ENCODE peak calls at places on chromosomes 7 and 10, in six cellular contexts. W, K, R, F, M and O are unnamed samples.
A peak's percentile ranks its signal among the peaks of the same experiment; 100 is the strongest.

GRCh38 chr7:30556854-30557644 is 37.6 kb upstream of the GARS1 start:
- DNase-seq in W (no peak), K (no peak), R (peak; percentile 22), F (no peak), M (peak; percentile 14), O (no peak)

GRCh38 chr10:28965937-28966336 is 288.6 kb downstream of the BAMBI start:
- DNase-seq in W (no peak), K (no peak), R (no peak), F (no peak), M (no peak), O (no peak)

GRCh38 chr7:37342665-37343471 is 105.8 kb downstream of the ELMO1 start:
- DNase-seq in W (peak; percentile 85), K (no peak), R (peak; percentile 39), F (no peak), M (no peak), O (no peak)

GRCh38 chr10:58453098-58453497 is 59.6 kb upstream of the BICC1 start:
- DNase-seq in W (no peak), K (no peak), R (peak; percentile 24), F (no peak), M (no peak), O (no peak)

GRCh38 chr7:101093907-101094306 is 8.6 kb downstream of the TRIM56 start:
- DNase-seq in W (no peak), K (peak; percentile 38), R (no peak), F (no peak), M (peak; percentile 97), O (peak; percentile 44)

GRCh38 chr10:89805599-89806013 is 104.2 kb downstream of the KIF20B start:
- DNase-seq in W (no peak), K (no peak), R (no peak), F (no peak), M (no peak), O (no peak)

GRCh38 chr7:91496251-91496820 is 232.1 kb downstream of the FZD1 start:
- DNase-seq in W (no peak), K (no peak), R (no peak), F (no peak), M (no peak), O (no peak)

GRCh38 chr10:124736491-124737136 is 7.6 kb downstream of the FAM53B start:
- DNase-seq in W (no peak), K (peak; percentile 69), R (no peak), F (no peak), M (peak; percentile 28), O (peak; percentile 75)

GRCh38 chr10:70496341-70497119 is 18.0 kb downstream of the PALD1 start:
- DNase-seq in W (no peak), K (no peak), R (no peak), F (no peak), M (no peak), O (no peak)

GRCh38 chr7:22193361-22194016 is 163.5 kb downstream of the RAPGEF5 start:
- DNase-seq in W (no peak), K (peak; percentile 34), R (no peak), F (no peak), M (peak; percentile 38), O (no peak)

GRCh38 chr7:44973610-44974401 is 5.0 kb downstream of the MYO1G start:
- DNase-seq in W (no peak), K (no peak), R (no peak), F (peak; percentile 73), M (peak; percentile 61), O (peak; percentile 48)

GRCh38 chr7:50153141-50153540 is 60.1 kb upstream of the ZPBP start:
- DNase-seq in W (no peak), K (no peak), R (no peak), F (no peak), M (no peak), O (no peak)

GRCh38 chr7:40015790-40016296 is 65.8 kb downstream of the CDK13 start:
- DNase-seq in W (peak; percentile 39), K (peak; percentile 53), R (no peak), F (no peak), M (peak; percentile 57), O (peak; percentile 74)

GRCh38 chr10:130424418-130424817 is 288.2 kb downstream of the GLRX3 start:
- DNase-seq in W (no peak), K (no peak), R (no peak), F (no peak), M (no peak), O (no peak)

GRCh38 chr7:87816389-87816788 is 59.8 kb downstream of the SLC25A40 start:
- DNase-seq in W (no peak), K (no peak), R (no peak), F (no peak), M (no peak), O (no peak)